ENCODE peak calls at places on chromosomes 12 and 14, in eight cellular contexts. A is K562, N is stomach, C is sigmoid colon, V is Panc1, Z is GM12878, G is SK-N-SH, F is HCT116. L is an unnamed sample. For H3K4me1 and H3K27me3, the result is how much of the 10 kb centered on the place peaks cover.

GRCh38 chr12:10469701-10470100 is 16.5 kb upstream of the KLRC1 start:
- DNase-seq in G (no peak), A (no peak), Z (no peak), N (no peak), F (no peak), V (no peak), C (no peak), L (no peak)

GRCh38 chr14:35808076-35808657 is 928 bp downstream of the RALGAPA1 start:
- DNase-seq in G (no peak), Z (no peak), F (no peak), C (no peak), V (no peak), N (peak), A (peak), L (peak)

GRCh38 chr12:75208851-75209781 is 523 bp downstream of the KCNC2 start:
- DNase-seq in N (no peak), Z (no peak), C (no peak), A (peak), G (peak), F (no peak), V (no peak), L (peak)

GRCh38 chr12:7512528-7512927 is 9.0 kb upstream of the CD163 start:
- DNase-seq in G (no peak), N (no peak), F (peak), A (peak), Z (no peak), V (no peak), C (peak), L (peak)

GRCh38 chr14:95559203-95559602 is 24.4 kb downstream of the GLRX5 start:
- DNase-seq in N (no peak), C (no peak), F (no peak), A (no peak), V (no peak), Z (no peak), G (no peak), L (no peak)

GRCh38 chr12:108609535-108610335 is 11.9 kb upstream of the TMEM119 start:
- DNase-seq in C (peak), F (no peak), Z (no peak), G (peak), A (peak), V (no peak), N (peak), L (no peak)

GRCh38 chr12:110575326-110575725 is 7.8 kb downstream of the PPTC7 start:
- DNase-seq in V (no peak), G (no peak), F (no peak), Z (no peak), A (no peak), N (no peak), C (no peak), L (no peak)

GRCh38 chr14:58663494-58664111 is 25.8 kb downstream of the DACT1 start:
- DNase-seq in G (peak), V (no peak), F (no peak), N (no peak), C (no peak), Z (no peak), A (no peak), L (peak)

GRCh38 chr12:43453761-43454160 is 98.2 kb downstream of the ADAMTS20 start:
- DNase-seq in A (no peak), V (no peak), G (no peak), N (no peak), Z (no peak), C (no peak), F (no peak), L (no peak)

GRCh38 chr12:4108803-4109345 is 164.7 kb upstream of the CCND2 start:
- DNase-seq in A (no peak), V (no peak), N (no peak), Z (no peak), G (no peak), C (no peak), F (no peak), L (no peak)

GRCh38 chr12:22262309-22262708 is 72.2 kb downstream of the ST8SIA1 start:
- DNase-seq in A (peak), V (no peak), N (no peak), Z (no peak), G (no peak), C (no peak), F (no peak), L (peak)

GRCh38 chr14:49220492-49220891 is 365.7 kb downstream of the RPS29 start:
- DNase-seq in G (no peak), A (no peak), Z (no peak), N (no peak), C (no peak), V (no peak), F (no peak), L (no peak)

GRCh38 chr14:25041484-25041883 is 8.5 kb downstream of the STXBP6 start:
- DNase-seq in N (no peak), G (no peak), F (no peak), V (no peak), A (no peak), C (no peak), Z (no peak), L (no peak)

GRCh38 chr14:90987140-90987539 is 73.3 kb downstream of the RPS6KA5 start:
- DNase-seq in F (no peak), Z (no peak), C (no peak), G (no peak), A (no peak), V (no peak), N (no peak), L (no peak)

GRCh38 chr12:30823140-30823669 is 68.5 kb upstream of the CAPRIN2 start:
- DNase-seq in N (peak), G (no peak), Z (no peak), A (no peak), V (no peak), F (no peak), C (no peak), L (peak)

GRCh38 chr14:55536208-55536708 is 43.7 kb upstream of the KTN1 start:
- DNase-seq in A (no peak), Z (no peak), G (no peak), N (no peak), F (no peak), C (no peak), V (no peak), L (no peak)

GRCh38 chr12:52175411-52176350 is 16.1 kb downstream of the KRT80 start:
- DNase-seq in A (no peak), G (peak), V (no peak), C (no peak), F (no peak), Z (no peak), N (no peak), L (no peak)

GRCh38 chr12:109154485-109155438 is 38.4 kb downstream of the ACACB start:
- DNase-seq in A (peak), C (peak), V (peak), Z (peak), N (peak), G (peak), F (peak), L (peak)

GRCh38 chr12:131223791-131224567 is 270.3 kb downstream of the ADGRD1 start:
- DNase-seq in C (peak), V (no peak), G (peak), A (no peak), Z (no peak), N (no peak), F (peak), L (peak)

GRCh38 chr12:64610660-64611429 is 550 bp downstream of the RASSF3 start:
- DNase-seq in F (no peak), V (no peak), A (peak), Z (no peak), N (peak), C (peak), G (peak), L (peak)

GRCh38 chr14:80269338-80269935 is 58.1 kb upstream of the DIO2 start:
- DNase-seq in C (no peak), G (no peak), A (no peak), Z (no peak), F (no peak), N (no peak), V (no peak), L (no peak)

GRCh38 chr14:30214456-30215090 is 286.9 kb upstream of the PRKD1 start:
- DNase-seq in G (peak), V (no peak), Z (peak), N (no peak), C (no peak), A (peak), F (peak), L (peak)

GRCh38 chr12:131350943-131351318 is 360.0 kb upstream of the SFSWAP start:
- DNase-seq in F (no peak), N (no peak), C (no peak), G (no peak), Z (no peak), A (no peak), V (no peak), L (no peak)

GRCh38 chr12:31582155-31582554 is 8.8 kb downstream of the DENND5B start:
- DNase-seq in A (no peak), F (no peak), V (no peak), N (no peak), Z (no peak), C (no peak), G (no peak), L (no peak)

GRCh38 chr12:99442758-99443157 is 204.8 kb upstream of the GARIN6 start:
- DNase-seq in G (no peak), F (no peak), N (no peak), Z (no peak), V (no peak), A (no peak), C (no peak), L (no peak)

GRCh38 chr12:104355630-104356029 is 52.1 kb downstream of the EID3 start:
- DNase-seq in A (no peak), N (no peak), G (no peak), F (no peak), C (peak), V (no peak), Z (no peak), L (no peak)

GRCh38 chr12:104359216-104359615 is 55.7 kb downstream of the EID3 start:
- DNase-seq in G (no peak), A (no peak), F (no peak), V (no peak), C (peak), Z (no peak), N (no peak), L (no peak)

GRCh38 chr12:104358353-104359003 is 54.9 kb downstream of the EID3 start:
- DNase-seq in G (peak), C (peak), A (peak), Z (peak), N (peak), F (peak), V (peak), L (peak)

GRCh38 chr12:104356231-104357115 is 52.9 kb downstream of the EID3 start:
- DNase-seq in C (peak), V (no peak), Z (no peak), F (no peak), A (no peak), G (no peak), N (no peak), L (no peak)

DNA sequence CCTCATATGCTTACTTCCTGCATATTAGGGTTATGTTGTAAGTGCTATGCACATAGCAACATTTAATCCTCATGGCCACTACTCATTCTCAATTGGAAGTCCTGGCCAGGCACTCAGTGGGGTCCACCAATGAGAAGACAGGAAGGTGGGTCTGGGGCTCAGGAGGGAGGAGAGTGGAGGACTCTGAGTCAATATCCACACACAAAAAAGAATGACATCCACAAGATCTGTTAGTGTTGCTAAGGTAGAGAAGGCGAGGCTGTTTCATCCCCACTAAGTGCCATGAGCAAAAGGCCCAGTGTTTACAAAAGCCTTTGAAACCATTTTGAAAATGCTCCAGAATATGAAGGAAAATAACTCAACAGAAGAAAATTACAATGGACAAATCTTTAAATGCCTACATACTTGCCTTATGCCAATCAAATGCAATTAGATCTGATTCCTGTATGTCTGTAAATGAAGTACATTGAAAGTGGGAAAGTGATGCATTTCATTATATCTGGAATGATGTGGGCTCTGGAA is 54.0 kb downstream of the EID3 start:
- DNase-seq in Z (no peak), N (no peak), V (no peak), F (no peak), G (no peak), A (no peak), C (peak), L (no peak)
- TF ChIP-seq POLR2AphosphoS5 in Z (no peak), N (no peak), V (no peak), F (no peak), G (no peak), A (no peak), C (no peak), L (no peak)

GRCh38 chr12:12397184-12397583 is 40.3 kb downstream of the BORCS5 start:
- DNase-seq in N (no peak), C (no peak), A (no peak), Z (no peak), F (no peak), G (no peak), V (no peak), L (no peak)
- H3K4me1 ChIP-seq in N (under half), C (under half), A (under half), Z (under half), F (under half), G (under half), V (under half), L (under half)

DNA sequence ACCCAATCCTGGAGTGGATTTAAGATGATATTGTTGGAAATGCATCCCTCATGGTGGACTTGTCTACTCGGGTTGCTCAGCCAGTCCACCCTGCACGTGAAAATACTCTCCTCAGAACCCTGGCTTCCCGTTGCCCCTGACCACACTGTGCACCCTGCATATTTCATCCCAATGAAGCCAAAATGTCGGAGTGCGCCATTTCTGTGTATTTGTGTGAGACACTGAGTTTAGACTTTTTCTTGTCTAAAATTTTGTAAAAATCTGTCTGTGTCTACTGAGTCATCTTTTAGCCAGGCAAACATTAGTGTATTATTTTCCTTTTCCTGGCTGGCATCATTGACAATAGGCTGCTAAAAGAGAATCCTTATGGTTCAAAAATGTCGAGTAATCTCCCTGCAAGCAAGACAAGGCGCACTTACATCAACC is 485 bp upstream of the PNMA1 start:
- DNase-seq in G (peak), C (no peak), F (no peak), Z (no peak), V (no peak), N (no peak), A (peak), L (no peak)
- H3K27me3 ChIP-seq in G (under half), C (under half), F (under half), Z (under half), V (under half), N (under half), A (under half), L (under half)

GRCh38 chr12:2858334-2858733 is 1.5 kb upstream of the TEX52 start:
- DNase-seq in A (no peak), N (no peak), F (no peak), Z (no peak), C (no peak), V (no peak), G (no peak), L (no peak)
- TF ChIP-seq POLR2AphosphoS5 in A (no peak), N (no peak), F (no peak), Z (no peak), C (no peak), V (no peak), G (no peak), L (no peak)

DNA sequence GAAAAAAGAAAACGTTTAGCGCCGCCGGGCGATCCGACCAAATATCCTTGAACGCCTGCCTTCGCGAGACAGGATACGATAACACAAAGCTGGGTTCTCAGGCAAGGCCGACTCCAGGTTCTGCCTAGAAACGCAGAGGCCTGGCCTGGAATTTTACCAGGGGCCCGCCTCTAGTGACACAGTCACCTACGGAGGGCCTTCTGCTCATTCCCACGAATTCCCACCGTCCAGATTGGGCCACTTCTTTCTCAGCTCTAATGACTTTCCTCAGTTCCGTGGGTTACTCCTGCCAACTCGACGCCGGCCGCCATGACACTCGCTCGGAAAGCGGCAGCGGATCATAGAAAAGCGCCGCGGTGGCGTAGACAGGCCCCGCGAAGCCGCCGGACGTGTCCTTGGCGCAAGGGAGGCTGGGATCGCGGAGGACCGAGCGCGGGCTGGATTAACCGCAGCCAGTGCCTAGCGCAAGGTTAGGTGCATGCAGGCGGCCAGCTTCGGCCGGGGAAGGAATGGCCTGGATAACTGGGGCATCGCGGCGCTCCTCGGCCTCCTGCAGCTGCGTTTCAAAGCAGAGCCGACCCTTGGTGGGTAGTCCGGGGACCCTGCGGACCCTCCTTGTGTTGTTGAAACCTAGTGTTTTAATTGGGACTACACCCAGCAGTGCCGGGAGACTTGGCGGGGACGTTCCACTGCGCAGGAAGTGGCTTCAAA is at the start of gene TRIP11:
- DNase-seq in C (peak), G (peak), A (peak), N (peak), F (peak), Z (peak), V (peak), L (peak)
- H3K4me1 ChIP-seq in C (under half), G (under half), A (under half), N (half or more), F (under half), Z (under half), V (under half), L (under half)

DNA sequence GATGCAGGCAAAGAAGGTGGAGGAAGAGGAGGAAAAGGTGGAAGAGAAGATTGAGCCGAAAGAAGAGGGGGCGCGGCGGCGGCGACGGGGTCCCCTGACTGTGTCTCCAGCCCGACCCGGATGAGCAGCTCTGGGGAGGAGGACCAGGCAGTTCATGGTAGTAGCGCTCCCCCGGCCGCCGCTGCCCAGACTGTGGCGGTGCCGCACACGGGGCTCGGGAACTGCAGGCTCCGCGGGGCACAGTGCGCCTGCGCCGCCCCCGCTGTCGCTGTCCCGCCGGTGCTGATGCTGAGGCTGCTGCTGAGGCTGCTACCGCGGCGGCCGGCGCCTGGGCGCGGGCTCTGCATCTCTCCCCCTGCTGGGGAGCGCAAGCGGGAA is at the start of gene KCNH5:
- DNase-seq in F (no peak), C (no peak), G (peak), N (no peak), V (no peak), A (no peak), Z (no peak), L (peak)
- H3K27me3 ChIP-seq in F (under half), C (under half), G (half or more), N (under half), V (under half), A (under half), Z (under half), L (half or more)

DNA sequence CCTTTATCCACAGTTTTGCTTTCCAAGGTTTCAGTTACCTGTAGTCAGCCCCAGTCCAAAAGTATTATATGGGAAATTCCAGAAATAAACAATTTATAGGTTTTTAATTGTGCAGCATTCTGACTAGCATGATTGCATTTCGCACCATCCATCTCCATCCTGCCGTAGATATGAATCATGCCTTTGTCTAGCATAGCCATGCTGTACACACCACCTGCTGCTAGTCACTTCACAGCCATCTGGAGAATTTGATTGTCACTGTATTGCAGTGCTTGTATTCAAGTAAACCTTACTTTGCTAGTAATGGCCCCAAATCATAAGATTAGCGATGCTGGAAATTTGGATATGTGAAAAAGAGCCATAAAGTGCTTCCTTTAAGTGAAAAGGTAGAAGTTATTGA is 36.0 kb downstream of the MUCL1 start:
- DNase-seq in V (no peak), G (no peak), F (no peak), C (no peak), A (no peak), N (no peak), Z (no peak), L (no peak)
- TF ChIP-seq POLR2AphosphoS5 in V (no peak), G (no peak), F (no peak), C (no peak), A (no peak), N (no peak), Z (no peak), L (no peak)

L was measured in GM23338.